ENCODE peak calls at places on chromosomes 12 and 14, in four cellular contexts. One of them, this sample, is unnamed.

GRCh38 chr12:7108042-7108927 is 729 bp downstream of the C1RL start:
- DNase-seq in K562: peak; percentile 78
- DNase-seq in H1: peak; percentile 83
- DNase-seq in HepG2: peak; percentile 69
- DNase-seq in this sample: peak; percentile 62

GRCh38 chr12:100427078-100427477 is 46.6 kb upstream of the NR1H4 start:
- DNase-seq in K562: no peak
- DNase-seq in H1: no peak
- DNase-seq in HepG2: peak; percentile 44
- DNase-seq in this sample: peak; percentile 23

GRCh38 chr12:27970981-27971489 is 1.5 kb downstream of the PTHLH start:
- DNase-seq in K562: no peak
- DNase-seq in H1: peak; percentile 54
- DNase-seq in HepG2: no peak
- DNase-seq in this sample: no peak

GRCh38 chr14:28661171-28661772 is 105.3 kb upstream of the FOXG1 start:
- DNase-seq in K562: no peak
- DNase-seq in H1: peak; percentile 53
- DNase-seq in HepG2: peak; percentile 16
- DNase-seq in this sample: no peak

GRCh38 chr12:2693204-2693860 is 101.4 kb upstream of the FKBP4 start:
- DNase-seq in K562: no peak
- DNase-seq in H1: no peak
- DNase-seq in HepG2: no peak
- DNase-seq in this sample: peak; percentile 8

GRCh38 chr12:1580036-1580435 is 14.3 kb downstream of the FBXL14 start:
- DNase-seq in K562: no peak
- DNase-seq in H1: no peak
- DNase-seq in HepG2: no peak
- DNase-seq in this sample: no peak

GRCh38 chr14:64612021-64612380 is 62.2 kb downstream of the PPP1R36 start:
- DNase-seq in K562: no peak
- DNase-seq in H1: no peak
- DNase-seq in HepG2: no peak
- DNase-seq in this sample: no peak

GRCh38 chr12:28767836-28768348 is 381.2 kb upstream of the FAR2 start:
- DNase-seq in K562: no peak
- DNase-seq in H1: no peak
- DNase-seq in HepG2: no peak
- DNase-seq in this sample: no peak

GRCh38 chr12:14431990-14432389 is 66.5 kb downstream of the ATF7IP start:
- DNase-seq in K562: no peak
- DNase-seq in H1: no peak
- DNase-seq in HepG2: no peak
- DNase-seq in this sample: no peak

GRCh38 chr12:122276242-122276641 is 9.9 kb upstream of the VPS33A start:
- DNase-seq in K562: no peak
- DNase-seq in H1: no peak
- DNase-seq in HepG2: no peak
- DNase-seq in this sample: no peak

GRCh38 chr14:32073537-32074189 is 3.4 kb upstream of the ARHGAP5 start:
- DNase-seq in K562: peak; percentile 52
- DNase-seq in H1: no peak
- DNase-seq in HepG2: peak; percentile 94
- DNase-seq in this sample: peak; percentile 82

GRCh38 chr12:59695379-59695778 is 99.5 kb downstream of the SLC16A7 start:
- DNase-seq in K562: no peak
- DNase-seq in H1: no peak
- DNase-seq in HepG2: no peak
- DNase-seq in this sample: no peak

GRCh38 chr14:90381011-90381790 is 15.6 kb upstream of the CALM1 start:
- DNase-seq in K562: no peak
- DNase-seq in H1: no peak
- DNase-seq in HepG2: peak; percentile 24
- DNase-seq in this sample: no peak

GRCh38 chr14:100422556-100423420 is 99.6 kb downstream of the SLC25A47 start:
- DNase-seq in K562: no peak
- DNase-seq in H1: no peak
- DNase-seq in HepG2: no peak
- DNase-seq in this sample: no peak

GRCh38 chr12:99043319-99043914 is 398.3 kb downstream of the APAF1 start:
- DNase-seq in K562: peak; percentile 35
- DNase-seq in H1: peak; percentile 73
- DNase-seq in HepG2: peak; percentile 45
- DNase-seq in this sample: peak; percentile 51
- TF ChIP-seq FOSL1 in K562: no peak
- TF ChIP-seq FOSL1 in H1: no peak
- TF ChIP-seq FOSL1 in HepG2: no peak
- TF ChIP-seq FOSL1 in this sample: no peak

DNA sequence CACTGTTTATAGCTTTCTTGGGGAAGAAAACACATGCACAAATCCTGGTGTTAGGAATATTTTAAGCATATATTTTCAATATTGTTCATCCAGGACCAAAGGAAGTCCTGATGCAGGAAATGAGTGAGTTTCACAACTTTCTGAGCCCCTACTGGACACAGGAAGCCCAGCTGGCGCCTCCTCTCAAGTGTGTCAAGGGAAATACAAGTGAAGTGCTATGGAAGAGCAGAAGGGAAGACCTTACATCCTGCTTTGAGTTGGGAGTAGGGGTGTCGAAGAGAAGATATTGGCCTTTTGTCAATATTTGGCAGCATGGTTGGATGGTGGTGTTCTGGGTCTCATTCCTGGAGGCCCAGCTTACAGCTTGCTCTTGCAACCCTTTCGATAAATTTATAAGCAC is 66.1 kb upstream of the ZDHHC17 start:
- DNase-seq in K562: no peak
- DNase-seq in H1: no peak
- DNase-seq in HepG2: no peak
- DNase-seq in this sample: no peak
- TF ChIP-seq JUND in K562: no peak
- TF ChIP-seq JUND in H1: no peak
- TF ChIP-seq JUND in HepG2: no peak
- TF ChIP-seq JUND in this sample: no peak

DNA sequence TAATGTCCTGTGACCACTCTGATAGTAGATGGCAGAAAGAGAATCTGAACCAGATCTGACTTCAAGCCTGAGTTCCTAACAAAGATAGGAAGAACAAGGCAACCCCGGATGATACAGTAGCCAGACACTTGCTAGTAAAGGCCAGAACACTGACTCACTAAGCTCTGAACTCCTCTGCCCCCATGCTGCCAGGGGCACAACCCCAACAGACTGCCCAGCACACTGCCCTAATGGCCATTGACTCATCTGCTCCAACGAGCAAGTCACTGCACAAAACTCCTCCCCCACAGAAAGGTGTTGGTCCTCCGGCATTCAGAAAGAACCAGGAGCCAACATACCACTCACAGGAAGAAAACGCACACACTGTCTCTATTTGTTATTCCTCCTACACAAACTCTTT is 179.6 kb upstream of the NUDT4 start:
- DNase-seq in K562: no peak
- DNase-seq in H1: no peak
- DNase-seq in HepG2: peak; percentile 39
- DNase-seq in this sample: peak; percentile 60
- TF ChIP-seq FOSL1 in K562: peak; percentile 29
- TF ChIP-seq FOSL1 in H1: no peak
- TF ChIP-seq FOSL1 in HepG2: no peak
- TF ChIP-seq FOSL1 in this sample: peak; percentile 75

GRCh38 chr14:58367296-58367695 is 28.4 kb upstream of the TOMM20L start:
- DNase-seq in K562: no peak
- DNase-seq in H1: no peak
- DNase-seq in HepG2: no peak
- DNase-seq in this sample: no peak

DNA sequence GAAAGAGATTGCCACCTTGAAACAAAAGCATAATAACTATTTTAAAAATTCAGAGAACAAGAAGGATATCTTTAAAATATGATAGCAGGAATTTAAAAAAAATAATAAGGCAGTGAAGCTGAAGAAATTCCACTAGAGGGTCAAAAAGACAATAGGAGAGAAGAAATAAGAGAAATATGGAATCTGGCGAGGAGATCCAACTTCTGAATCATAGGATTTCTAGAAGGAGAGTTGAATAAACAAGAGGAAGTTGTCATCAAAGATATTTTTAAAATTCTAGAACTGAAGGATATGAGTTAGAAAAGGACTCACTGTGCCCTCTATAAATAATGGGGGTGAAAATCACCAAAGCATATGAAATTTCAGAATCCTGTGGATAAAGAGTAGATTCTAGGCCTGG is 26.8 kb upstream of the TOMM20L start:
- DNase-seq in K562: no peak
- DNase-seq in H1: no peak
- DNase-seq in HepG2: no peak
- DNase-seq in this sample: no peak
- TF ChIP-seq JUND in K562: no peak
- TF ChIP-seq JUND in H1: no peak
- TF ChIP-seq JUND in HepG2: no peak
- TF ChIP-seq JUND in this sample: no peak

GRCh38 chr12:12501121-12501520 is 61.5 kb downstream of the DUSP16 start:
- DNase-seq in K562: no peak
- DNase-seq in H1: no peak
- DNase-seq in HepG2: no peak
- DNase-seq in this sample: no peak
- TF ChIP-seq FOSL1 in K562: no peak
- TF ChIP-seq FOSL1 in H1: no peak
- TF ChIP-seq FOSL1 in HepG2: no peak
- TF ChIP-seq FOSL1 in this sample: no peak

GRCh38 chr14:92401561-92401960 is 78.6 kb downstream of the SLC24A4 start:
- DNase-seq in K562: no peak
- DNase-seq in H1: no peak
- DNase-seq in HepG2: no peak
- DNase-seq in this sample: no peak

GRCh38 chr14:92392726-92393125 is 69.8 kb downstream of the SLC24A4 start:
- DNase-seq in K562: no peak
- DNase-seq in H1: no peak
- DNase-seq in HepG2: no peak
- DNase-seq in this sample: no peak

GRCh38 chr14:92400579-92401444 is 77.8 kb downstream of the SLC24A4 start:
- DNase-seq in K562: no peak
- DNase-seq in H1: no peak
- DNase-seq in HepG2: no peak
- DNase-seq in this sample: no peak

GRCh38 chr14:92397839-92398564 is 75.0 kb downstream of the SLC24A4 start:
- DNase-seq in K562: no peak
- DNase-seq in H1: no peak
- DNase-seq in HepG2: no peak
- DNase-seq in this sample: no peak

DNA sequence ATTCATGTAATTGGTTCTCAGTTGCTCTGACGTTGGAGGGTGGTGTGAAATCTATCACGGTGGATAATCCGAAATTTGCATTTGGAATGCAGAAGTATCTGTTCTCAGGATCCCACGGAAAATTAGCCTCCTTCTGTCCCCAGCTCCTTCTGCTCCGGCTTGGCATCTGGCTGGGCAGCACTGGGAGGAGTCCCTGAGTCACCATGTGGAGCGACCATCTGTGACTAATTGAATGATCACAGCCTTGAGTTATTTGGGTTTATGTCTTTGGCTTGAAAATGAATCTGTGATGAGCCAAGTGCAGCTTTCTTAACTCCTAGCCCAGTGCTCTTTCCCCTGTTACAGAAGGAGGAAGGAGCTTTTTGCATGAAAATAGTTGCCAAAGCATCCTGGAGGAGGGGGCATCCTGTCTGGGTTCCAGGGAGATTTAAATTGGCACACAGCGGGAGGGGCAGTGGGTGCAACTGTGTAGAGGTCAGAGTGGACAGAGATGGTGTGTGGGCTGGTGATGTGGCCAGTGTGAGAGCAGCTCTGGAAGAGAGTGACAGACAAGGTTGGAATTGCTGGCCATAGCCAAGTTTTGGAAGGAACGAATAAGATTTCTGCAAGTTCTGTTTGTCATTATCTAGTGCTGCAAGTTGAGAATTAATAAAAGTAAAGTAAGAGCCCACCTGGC is 74.3 kb downstream of the SLC24A4 start:
- DNase-seq in K562: no peak
- DNase-seq in H1: no peak
- DNase-seq in HepG2: no peak
- DNase-seq in this sample: peak; percentile 26
- TF ChIP-seq JUND in K562: no peak
- TF ChIP-seq JUND in H1: no peak
- TF ChIP-seq JUND in HepG2: no peak
- TF ChIP-seq JUND in this sample: peak; percentile 53

DNA sequence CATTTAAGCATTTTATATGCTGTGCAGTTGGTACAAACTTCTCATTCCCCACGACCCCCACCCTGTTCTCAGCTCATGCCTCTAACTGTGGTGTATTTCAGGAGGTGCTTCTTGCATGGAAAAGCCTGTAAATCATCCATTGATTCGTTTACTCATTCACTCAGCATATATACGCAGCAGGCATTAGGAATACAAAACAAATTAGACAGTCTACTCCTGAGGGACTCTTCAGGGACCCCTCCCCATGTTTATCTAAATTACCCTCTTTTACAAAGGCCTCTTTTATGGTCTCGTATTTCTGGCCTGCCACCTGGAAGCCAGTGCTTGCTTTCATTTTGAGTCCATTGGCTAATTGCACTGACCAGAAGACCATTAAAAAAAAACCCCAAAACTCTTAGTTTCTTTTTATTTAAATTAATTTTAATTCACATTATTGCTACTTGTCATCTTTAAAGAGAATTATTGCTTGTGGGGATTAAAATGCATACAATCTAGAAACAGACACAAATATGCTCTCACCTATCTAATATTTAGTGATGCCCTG is 134.4 kb downstream of the DACT1 start:
- DNase-seq in K562: no peak
- DNase-seq in H1: no peak
- DNase-seq in HepG2: no peak
- DNase-seq in this sample: no peak
- TF ChIP-seq FOSL1 in K562: no peak
- TF ChIP-seq FOSL1 in H1: no peak
- TF ChIP-seq FOSL1 in HepG2: no peak
- TF ChIP-seq FOSL1 in this sample: no peak

GRCh38 chr12:108629824-108630476 is 3.7 kb downstream of the SELPLG start:
- DNase-seq in K562: peak; percentile 90
- DNase-seq in H1: no peak
- DNase-seq in HepG2: peak; percentile 21
- DNase-seq in this sample: no peak
- TF ChIP-seq JUND in K562: peak; percentile 99
- TF ChIP-seq JUND in H1: no peak
- TF ChIP-seq JUND in HepG2: no peak
- TF ChIP-seq JUND in this sample: no peak

DNA sequence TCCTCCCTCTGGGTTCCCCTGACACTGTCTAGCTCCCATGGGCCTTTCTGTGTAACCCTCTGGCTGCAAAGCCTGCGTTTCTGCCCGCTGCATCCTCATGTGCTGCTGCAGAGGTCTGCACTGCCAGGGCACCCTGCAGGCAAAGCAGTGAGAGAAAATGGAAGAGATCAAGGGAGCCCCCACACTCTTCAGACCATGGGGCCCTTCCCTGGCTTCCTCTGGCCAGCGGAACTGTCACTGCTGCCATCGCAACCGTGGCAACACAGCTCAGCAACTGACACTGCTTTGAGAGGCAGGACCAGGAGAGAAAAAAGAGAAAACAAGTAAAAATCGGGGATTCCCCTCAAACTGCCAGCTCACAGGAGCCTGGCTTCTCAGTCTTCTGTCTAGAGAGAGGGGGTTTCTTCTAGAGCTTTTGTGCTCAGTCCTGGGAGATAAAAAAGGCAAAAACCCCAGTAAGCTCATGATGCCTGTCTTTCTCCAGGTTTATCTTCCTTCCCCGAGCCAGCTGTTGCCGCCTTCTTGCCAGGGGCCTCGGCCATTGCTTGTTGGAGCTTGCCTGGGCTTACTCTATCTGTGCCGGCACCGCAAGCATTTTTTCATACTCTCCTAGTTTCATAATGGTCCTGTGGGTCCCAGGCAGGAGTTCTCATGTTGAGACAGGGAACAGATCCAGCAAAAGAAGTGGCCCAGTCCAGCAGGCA is 39.0 kb downstream of the C14orf132 start:
- DNase-seq in K562: no peak
- DNase-seq in H1: no peak
- DNase-seq in HepG2: no peak
- DNase-seq in this sample: no peak
- TF ChIP-seq FOSL1 in K562: no peak
- TF ChIP-seq FOSL1 in H1: no peak
- TF ChIP-seq FOSL1 in HepG2: no peak
- TF ChIP-seq FOSL1 in this sample: no peak

This sample was measured in HCT116.